ENCODE peak calls at places on chromosome 11, in seven cellular contexts. One of them, this sample, is unnamed.

GRCh38 chr11:64224891-64225607 is 937 bp downstream of the TRPT1 start:
- DNase-seq in SK-N-SH: peak
- DNase-seq in WTC11: no peak
- DNase-seq in HepG2: no peak
- DNase-seq in K562: peak
- DNase-seq in A549: no peak
- DNase-seq in IMR-90: no peak
- DNase-seq in this sample: peak

GRCh38 chr11:69107413-69107812 is 48.3 kb upstream of the SMIM38 start:
- DNase-seq in SK-N-SH: no peak
- DNase-seq in WTC11: no peak
- DNase-seq in HepG2: no peak
- DNase-seq in K562: no peak
- DNase-seq in A549: no peak
- DNase-seq in IMR-90: no peak
- DNase-seq in this sample: no peak

GRCh38 chr11:114133548-114134329 is 74.2 kb downstream of the ZBTB16 start:
- DNase-seq in SK-N-SH: no peak
- DNase-seq in WTC11: no peak
- DNase-seq in HepG2: no peak
- DNase-seq in K562: no peak
- DNase-seq in A549: no peak
- DNase-seq in IMR-90: no peak
- DNase-seq in this sample: no peak

GRCh38 chr11:67266424-67267187 is at the start of gene GRK2:
- DNase-seq in SK-N-SH: peak
- DNase-seq in WTC11: no peak
- DNase-seq in HepG2: no peak
- DNase-seq in K562: no peak
- DNase-seq in A549: peak
- DNase-seq in IMR-90: peak
- DNase-seq in this sample: no peak

GRCh38 chr11:118012083-118012669 is 26.0 kb downstream of the IL10RA start:
- DNase-seq in SK-N-SH: no peak
- DNase-seq in WTC11: no peak
- DNase-seq in HepG2: no peak
- DNase-seq in K562: peak
- DNase-seq in A549: no peak
- DNase-seq in IMR-90: peak
- DNase-seq in this sample: peak

GRCh38 chr11:1017269-1018005 is 19.1 kb downstream of the MUC6 start:
- DNase-seq in SK-N-SH: no peak
- DNase-seq in WTC11: no peak
- DNase-seq in HepG2: peak
- DNase-seq in K562: no peak
- DNase-seq in A549: peak
- DNase-seq in IMR-90: no peak
- DNase-seq in this sample: no peak

GRCh38 chr11:10488581-10489443 is 33.7 kb downstream of the AMPD3 start:
- DNase-seq in SK-N-SH: no peak
- DNase-seq in WTC11: no peak
- DNase-seq in HepG2: no peak
- DNase-seq in K562: no peak
- DNase-seq in A549: no peak
- DNase-seq in IMR-90: no peak
- DNase-seq in this sample: no peak

GRCh38 chr11:110075087-110075821 is 17.9 kb upstream of the ZC3H12C start:
- DNase-seq in SK-N-SH: no peak
- DNase-seq in WTC11: no peak
- DNase-seq in HepG2: no peak
- DNase-seq in K562: peak
- DNase-seq in A549: no peak
- DNase-seq in IMR-90: no peak
- DNase-seq in this sample: no peak

GRCh38 chr11:44408141-44408540 is 98.2 kb upstream of the ALX4 start:
- DNase-seq in SK-N-SH: no peak
- DNase-seq in WTC11: no peak
- DNase-seq in HepG2: no peak
- DNase-seq in K562: no peak
- DNase-seq in A549: no peak
- DNase-seq in IMR-90: no peak
- DNase-seq in this sample: no peak

GRCh38 chr11:235180-235997 is 753 bp downstream of the SIRT3 start:
- DNase-seq in SK-N-SH: no peak
- DNase-seq in WTC11: no peak
- DNase-seq in HepG2: no peak
- DNase-seq in K562: no peak
- DNase-seq in A549: no peak
- DNase-seq in IMR-90: peak
- DNase-seq in this sample: no peak

GRCh38 chr11:82845336-82846036 is 54.7 kb downstream of the PRCP start:
- DNase-seq in SK-N-SH: no peak
- DNase-seq in WTC11: no peak
- DNase-seq in HepG2: no peak
- DNase-seq in K562: no peak
- DNase-seq in A549: no peak
- DNase-seq in IMR-90: no peak
- DNase-seq in this sample: no peak

GRCh38 chr11:20015529-20016427 is 144.5 kb downstream of the DBX1 start:
- DNase-seq in SK-N-SH: no peak
- DNase-seq in WTC11: no peak
- DNase-seq in HepG2: no peak
- DNase-seq in K562: no peak
- DNase-seq in A549: no peak
- DNase-seq in IMR-90: no peak
- DNase-seq in this sample: no peak

GRCh38 chr11:72225411-72225951 is 914 bp downstream of the INPPL1 start:
- DNase-seq in SK-N-SH: peak
- DNase-seq in WTC11: no peak
- DNase-seq in HepG2: no peak
- DNase-seq in K562: no peak
- DNase-seq in A549: no peak
- DNase-seq in IMR-90: no peak
- DNase-seq in this sample: no peak

GRCh38 chr11:12121504-12121903 is 11.1 kb downstream of the MICAL2 start:
- DNase-seq in SK-N-SH: no peak
- DNase-seq in WTC11: no peak
- DNase-seq in HepG2: no peak
- DNase-seq in K562: no peak
- DNase-seq in A549: no peak
- DNase-seq in IMR-90: no peak
- DNase-seq in this sample: no peak
- TF ChIP-seq USF2 in SK-N-SH: no peak
- TF ChIP-seq USF2 in WTC11: no peak
- TF ChIP-seq USF2 in HepG2: no peak
- TF ChIP-seq USF2 in K562: no peak
- TF ChIP-seq USF2 in A549: no peak
- TF ChIP-seq USF2 in IMR-90: no peak
- TF ChIP-seq USF2 in this sample: no peak

GRCh38 chr11:119584193-119585037 is 144.6 kb downstream of the NECTIN1 start:
- DNase-seq in SK-N-SH: peak
- DNase-seq in WTC11: peak
- DNase-seq in HepG2: no peak
- DNase-seq in K562: peak
- DNase-seq in A549: peak
- DNase-seq in IMR-90: peak
- DNase-seq in this sample: peak

GRCh38 chr11:119585038-119585666 is 143.8 kb downstream of the NECTIN1 start:
- DNase-seq in SK-N-SH: peak
- DNase-seq in WTC11: peak
- DNase-seq in HepG2: no peak
- DNase-seq in K562: no peak
- DNase-seq in A549: no peak
- DNase-seq in IMR-90: no peak
- DNase-seq in this sample: peak

GRCh38 chr11:119586181-119586580 is 142.8 kb downstream of the NECTIN1 start:
- DNase-seq in SK-N-SH: no peak
- DNase-seq in WTC11: no peak
- DNase-seq in HepG2: no peak
- DNase-seq in K562: no peak
- DNase-seq in A549: no peak
- DNase-seq in IMR-90: no peak
- DNase-seq in this sample: no peak

GRCh38 chr11:119580751-119581150 is 148.2 kb downstream of the NECTIN1 start:
- DNase-seq in SK-N-SH: no peak
- DNase-seq in WTC11: no peak
- DNase-seq in HepG2: no peak
- DNase-seq in K562: no peak
- DNase-seq in A549: no peak
- DNase-seq in IMR-90: no peak
- DNase-seq in this sample: no peak

DNA sequence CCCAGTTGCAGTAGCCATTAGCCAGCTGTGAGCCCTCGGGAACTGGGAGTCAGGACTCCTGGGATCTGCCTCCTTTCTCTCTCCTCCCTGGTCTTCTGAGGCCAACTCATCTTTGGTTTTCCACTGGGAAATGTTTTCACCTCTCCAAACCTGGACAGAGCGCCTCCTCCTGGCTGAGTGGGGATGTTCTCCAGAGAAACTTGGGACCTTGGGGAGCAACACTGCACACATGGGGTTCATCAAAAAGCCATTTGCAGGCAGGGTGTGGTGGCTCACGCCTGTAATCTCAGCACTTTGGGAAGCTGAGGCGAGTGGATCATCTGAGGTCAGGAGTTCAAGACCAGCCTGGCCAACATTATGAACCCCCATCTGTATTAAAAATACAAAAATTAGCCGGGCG is 145.4 kb downstream of the NECTIN1 start:
- DNase-seq in SK-N-SH: no peak
- DNase-seq in WTC11: peak
- DNase-seq in HepG2: no peak
- DNase-seq in K562: no peak
- DNase-seq in A549: no peak
- DNase-seq in IMR-90: no peak
- DNase-seq in this sample: no peak
- TF ChIP-seq USF2 in SK-N-SH: no peak
- TF ChIP-seq USF2 in WTC11: no peak
- TF ChIP-seq USF2 in HepG2: no peak
- TF ChIP-seq USF2 in K562: no peak
- TF ChIP-seq USF2 in A549: no peak
- TF ChIP-seq USF2 in IMR-90: no peak
- TF ChIP-seq USF2 in this sample: no peak

GRCh38 chr11:120985718-120986569 is 38.0 kb upstream of the TBCEL start:
- DNase-seq in SK-N-SH: peak
- DNase-seq in WTC11: peak
- DNase-seq in HepG2: peak
- DNase-seq in K562: peak
- DNase-seq in A549: peak
- DNase-seq in IMR-90: peak
- DNase-seq in this sample: no peak
- TF ChIP-seq USF2 in SK-N-SH: no peak
- TF ChIP-seq USF2 in WTC11: no peak
- TF ChIP-seq USF2 in HepG2: no peak
- TF ChIP-seq USF2 in K562: no peak
- TF ChIP-seq USF2 in A549: no peak
- TF ChIP-seq USF2 in IMR-90: no peak
- TF ChIP-seq USF2 in this sample: no peak

DNA sequence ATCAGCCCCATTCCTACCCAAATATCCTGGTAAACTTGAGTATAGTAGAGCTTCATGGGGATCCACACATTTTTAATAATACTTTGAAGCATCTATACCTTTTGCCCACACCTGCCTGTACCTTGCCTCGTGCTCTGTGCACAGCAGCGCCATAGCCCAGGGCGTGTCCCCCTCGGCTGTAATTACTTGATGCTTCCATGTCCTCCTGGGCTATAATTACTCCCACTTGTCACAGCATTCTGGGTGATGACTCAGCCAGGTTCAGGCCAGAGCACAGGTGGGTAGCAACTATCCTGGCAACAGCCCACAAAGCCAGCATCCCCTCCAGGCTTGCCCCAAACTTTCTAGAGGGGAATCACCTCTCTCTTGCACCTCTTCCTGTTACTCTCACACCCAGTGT is 23.7 kb upstream of the SLC36A4 start:
- DNase-seq in SK-N-SH: no peak
- DNase-seq in WTC11: no peak
- DNase-seq in HepG2: no peak
- DNase-seq in K562: no peak
- DNase-seq in A549: no peak
- DNase-seq in IMR-90: no peak
- DNase-seq in this sample: no peak
- TF ChIP-seq USF2 in SK-N-SH: no peak
- TF ChIP-seq USF2 in WTC11: no peak
- TF ChIP-seq USF2 in HepG2: no peak
- TF ChIP-seq USF2 in K562: no peak
- TF ChIP-seq USF2 in A549: no peak
- TF ChIP-seq USF2 in IMR-90: no peak
- TF ChIP-seq USF2 in this sample: no peak

GRCh38 chr11:119249671-119250010 is 43.5 kb downstream of the CBL start:
- DNase-seq in SK-N-SH: no peak
- DNase-seq in WTC11: no peak
- DNase-seq in HepG2: no peak
- DNase-seq in K562: no peak
- DNase-seq in A549: no peak
- DNase-seq in IMR-90: peak
- DNase-seq in this sample: no peak

GRCh38 chr11:119251114-119251513 is 45.0 kb downstream of the CBL start:
- DNase-seq in SK-N-SH: no peak
- DNase-seq in WTC11: no peak
- DNase-seq in HepG2: no peak
- DNase-seq in K562: peak
- DNase-seq in A549: no peak
- DNase-seq in IMR-90: no peak
- DNase-seq in this sample: no peak

GRCh38 chr11:119254239-119254638 is 48.1 kb downstream of the CBL start:
- DNase-seq in SK-N-SH: no peak
- DNase-seq in WTC11: no peak
- DNase-seq in HepG2: no peak
- DNase-seq in K562: no peak
- DNase-seq in A549: no peak
- DNase-seq in IMR-90: no peak
- DNase-seq in this sample: no peak

GRCh38 chr11:119248750-119249670 is 42.9 kb downstream of the CBL start:
- DNase-seq in SK-N-SH: no peak
- DNase-seq in WTC11: no peak
- DNase-seq in HepG2: no peak
- DNase-seq in K562: no peak
- DNase-seq in A549: no peak
- DNase-seq in IMR-90: no peak
- DNase-seq in this sample: no peak
- TF ChIP-seq USF2 in SK-N-SH: no peak
- TF ChIP-seq USF2 in WTC11: no peak
- TF ChIP-seq USF2 in HepG2: no peak
- TF ChIP-seq USF2 in K562: no peak
- TF ChIP-seq USF2 in A549: no peak
- TF ChIP-seq USF2 in IMR-90: no peak
- TF ChIP-seq USF2 in this sample: no peak

DNA sequence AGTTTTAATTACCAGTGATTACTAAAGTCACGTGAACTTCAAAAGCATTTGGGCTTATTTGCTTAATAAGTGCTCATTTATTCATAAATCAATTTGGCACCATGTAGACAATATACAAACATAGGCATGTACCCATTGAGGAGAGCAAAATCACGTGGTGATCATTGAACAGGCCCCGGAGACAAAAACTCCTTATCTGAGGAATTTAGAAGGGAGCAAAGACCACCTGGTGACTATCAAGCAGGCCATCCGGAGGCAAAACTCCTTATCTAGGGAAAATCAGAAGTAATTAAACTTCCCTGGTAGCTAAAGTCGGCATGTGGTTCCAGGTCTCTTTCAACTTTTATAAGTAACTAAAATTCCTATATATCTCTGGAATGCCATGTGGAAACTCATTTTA is 5.7 kb upstream of the BTBD10 start:
- DNase-seq in SK-N-SH: no peak
- DNase-seq in WTC11: no peak
- DNase-seq in HepG2: peak
- DNase-seq in K562: no peak
- DNase-seq in A549: no peak
- DNase-seq in IMR-90: no peak
- DNase-seq in this sample: no peak
- TF ChIP-seq USF2 in SK-N-SH: no peak
- TF ChIP-seq USF2 in WTC11: no peak
- TF ChIP-seq USF2 in HepG2: no peak
- TF ChIP-seq USF2 in K562: no peak
- TF ChIP-seq USF2 in A549: no peak
- TF ChIP-seq USF2 in IMR-90: no peak
- TF ChIP-seq USF2 in this sample: no peak

This sample was measured in H1.